ENCODE peak calls at places on chromosomes 11 and 22, in seven cellular contexts. S is CD8-positive, alpha-beta T cell; R is dorsolateral prefrontal cortex; G is AG09309; D is GM23338; T is activated CD8-positive, alpha-beta T cell treated with anti-CD3 and anti-CD28 coated beads for 36 hours; M is endothelial cell. Q is an unnamed sample.

GRCh38 chr11:96156379-96156722 is 186.6 kb downstream of the MAML2 start:
- DNase-seq in S (no peak), R (no peak), G (no peak), D (no peak), T (no peak), M (no peak), Q (no peak)

GRCh38 chr11:45698777-45699497 is 33.5 kb upstream of the CHST1 start:
- DNase-seq in S (no peak), R (no peak), G (no peak), D (no peak), T (no peak), M (no peak), Q (no peak)

GRCh38 chr22:30864441-30865420 is 103.8 kb downstream of the MORC2 start:
- DNase-seq in S (no peak), R (no peak), G (no peak), D (no peak), T (no peak), M (no peak), Q (no peak)

GRCh38 chr11:118659956-118660645 is 19.3 kb downstream of the TREH start:
- DNase-seq in S (no peak), R (no peak), G (no peak), D (peak; percentile 21), T (no peak), M (no peak), Q (no peak)

GRCh38 chr11:127362754-127363153 is 362.2 kb upstream of the KIRREL3 start:
- DNase-seq in S (no peak), R (no peak), G (no peak), D (no peak), T (no peak), M (no peak), Q (no peak)

GRCh38 chr11:71436861-71437260 is 11.3 kb downstream of the DHCR7 start:
- DNase-seq in S (no peak), R (no peak), G (no peak), D (no peak), T (no peak), M (no peak), Q (no peak)

GRCh38 chr22:25139062-25139461 is 60.6 kb upstream of the CRYBB3 start:
- DNase-seq in S (no peak), R (no peak), G (no peak), D (no peak), T (no peak), M (no peak), Q (no peak)

GRCh38 chr11:19746081-19746480 is 33.4 kb downstream of the NAV2 start:
- DNase-seq in S (no peak), R (no peak), G (no peak), D (no peak), T (no peak), M (no peak), Q (no peak)

GRCh38 chr11:61834278-61835004 is 6.3 kb downstream of the FADS2 start:
- DNase-seq in S (peak; percentile 40), R (no peak), G (no peak), D (peak; percentile 80), T (peak; percentile 89), M (peak; percentile 77), Q (peak; percentile 89)

GRCh38 chr11:13465909-13466371 is 2.9 kb upstream of the BTBD10 start:
- DNase-seq in S (no peak), R (no peak), G (no peak), D (peak; percentile 38), T (no peak), M (no peak), Q (peak; percentile 35)

GRCh38 chr11:131671764-131672163 is 301.3 kb downstream of the NTM start:
- DNase-seq in S (no peak), R (no peak), G (no peak), D (peak; percentile 79), T (no peak), M (peak; percentile 60), Q (no peak)

GRCh38 chr22:42192547-42192946 is 61.9 kb upstream of the CYP2D6 start:
- DNase-seq in S (no peak), R (no peak), G (no peak), D (no peak), T (no peak), M (no peak), Q (no peak)

GRCh38 chr11:75273989-75274391 is 33.4 kb downstream of the TPBGL start:
- DNase-seq in S (no peak), R (peak; percentile 27), G (no peak), D (no peak), T (no peak), M (no peak), Q (no peak)

GRCh38 chr11:75264971-75265370 is 24.4 kb downstream of the TPBGL start:
- DNase-seq in S (no peak), R (peak; percentile 25), G (no peak), D (no peak), T (no peak), M (no peak), Q (no peak)

GRCh38 chr11:59756845-59757244 is 1.7 kb downstream of the STX3 start:
- DNase-seq in S (no peak), R (no peak), G (no peak), D (peak; percentile 16), T (peak; percentile 28), M (no peak), Q (peak; percentile 46)

GRCh38 chr11:28146123-28146751 is 38.0 kb downstream of the METTL15 start:
- DNase-seq in S (no peak), R (no peak), G (peak; percentile 67), D (no peak), T (no peak), M (no peak), Q (no peak)

GRCh38 chr11:122659676-122660571 is 4.4 kb downstream of the UBASH3B start:
- DNase-seq in S (no peak), R (no peak), G (no peak), D (no peak), T (no peak), M (no peak), Q (no peak)

DNA sequence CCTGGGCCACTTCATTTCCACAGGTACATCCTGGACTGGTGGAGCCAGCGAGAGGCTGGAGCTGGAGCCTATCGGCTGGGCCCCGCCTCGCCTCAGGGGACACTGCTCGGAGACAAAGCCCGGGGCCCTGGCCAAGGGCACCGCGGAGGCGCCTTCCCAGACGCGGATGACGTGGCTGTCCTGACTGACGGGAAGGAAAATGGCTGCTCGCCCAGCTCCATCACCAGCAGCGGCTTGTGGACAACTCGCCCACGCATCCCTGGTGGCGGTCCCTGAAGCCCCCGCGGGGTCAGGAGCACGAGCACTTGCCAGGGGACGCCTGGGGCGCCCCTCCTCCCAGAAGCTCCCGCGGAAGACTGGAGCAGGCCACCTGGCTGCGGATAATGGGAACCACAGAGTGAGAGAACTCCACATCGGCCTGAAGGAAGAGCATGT is 49.6 kb downstream of the CECR2 start:
- DNase-seq in S (no peak), R (no peak), G (no peak), D (peak; percentile 72), T (no peak), M (no peak), Q (no peak)
- TF ChIP-seq CTCF in S (no peak), R (no peak), G (no peak), D (peak; percentile 35), T (no peak), M (no peak), Q (no peak)

GRCh38 chr22:38413085-38414008 is 41.7 kb downstream of the KCNJ4 start:
- DNase-seq in S (no peak), R (peak; percentile 44), G (no peak), D (no peak), T (no peak), M (no peak), Q (no peak)
- TF ChIP-seq CTCF in S (no peak), R (no peak), G (no peak), D (no peak), T (no peak), M (no peak), Q (no peak)

DNA sequence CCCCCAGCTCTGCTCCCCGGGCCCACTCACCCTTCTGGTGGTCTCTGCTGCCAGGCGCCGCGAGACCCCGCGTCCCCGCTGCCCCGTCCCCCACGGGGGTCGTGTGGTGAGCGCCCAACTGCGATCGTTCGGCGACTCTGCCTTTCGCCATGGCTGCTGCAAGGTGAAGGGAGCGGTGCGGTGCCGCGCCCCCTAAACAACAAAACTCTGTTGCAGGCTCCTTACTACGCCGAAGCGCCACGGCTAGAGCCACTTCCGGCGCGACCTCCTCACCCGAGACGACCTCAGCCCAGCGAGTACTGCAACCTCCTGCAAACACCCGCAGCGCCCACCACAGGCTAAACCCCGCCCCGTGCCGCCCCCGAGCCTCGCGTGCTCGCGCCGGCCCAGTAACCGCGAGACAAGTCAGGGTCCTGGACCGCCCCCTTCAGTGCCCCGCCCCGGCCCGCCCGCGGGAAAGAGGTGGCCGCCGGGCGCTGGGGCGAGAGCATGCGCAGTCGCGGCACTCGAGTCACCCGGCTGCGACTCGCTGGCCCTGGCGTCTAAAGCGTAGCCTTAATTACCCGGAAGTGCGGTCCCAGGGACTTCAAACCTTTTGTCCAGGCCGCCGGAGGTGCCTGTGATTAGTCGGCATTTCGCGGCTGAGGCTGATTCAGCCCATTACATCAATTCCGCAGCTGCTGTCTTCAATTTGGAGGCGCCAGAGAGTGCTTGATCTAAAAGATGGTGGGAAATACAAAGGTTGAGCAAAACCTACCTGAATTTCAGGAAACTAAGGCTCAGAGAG is at the start of gene TMEM41B:
- DNase-seq in S (peak; percentile 100), R (peak; percentile 95), G (peak; percentile 96), D (peak; percentile 100), T (peak; percentile 99), M (peak; percentile 100), Q (peak; percentile 100)
- TF ChIP-seq CTCF in S (no peak), R (peak; percentile 39), G (no peak), D (peak; percentile 2), T (no peak), M (peak; percentile 16), Q (no peak)

GRCh38 chr11:942853-943252 is 17.2 kb downstream of the AP2A2 start:
- DNase-seq in S (no peak), R (no peak), G (no peak), D (no peak), T (no peak), M (no peak), Q (no peak)

GRCh38 chr11:945986-946385 is 20.3 kb downstream of the AP2A2 start:
- DNase-seq in S (no peak), R (no peak), G (no peak), D (peak; percentile 91), T (no peak), M (no peak), Q (no peak)

GRCh38 chr11:940496-941135 is 14.9 kb downstream of the AP2A2 start:
- DNase-seq in S (no peak), R (no peak), G (no peak), D (no peak), T (no peak), M (peak; percentile 28), Q (no peak)

GRCh38 chr11:947744-948143 is 22.1 kb downstream of the AP2A2 start:
- DNase-seq in S (no peak), R (no peak), G (no peak), D (no peak), T (no peak), M (no peak), Q (no peak)

DNA sequence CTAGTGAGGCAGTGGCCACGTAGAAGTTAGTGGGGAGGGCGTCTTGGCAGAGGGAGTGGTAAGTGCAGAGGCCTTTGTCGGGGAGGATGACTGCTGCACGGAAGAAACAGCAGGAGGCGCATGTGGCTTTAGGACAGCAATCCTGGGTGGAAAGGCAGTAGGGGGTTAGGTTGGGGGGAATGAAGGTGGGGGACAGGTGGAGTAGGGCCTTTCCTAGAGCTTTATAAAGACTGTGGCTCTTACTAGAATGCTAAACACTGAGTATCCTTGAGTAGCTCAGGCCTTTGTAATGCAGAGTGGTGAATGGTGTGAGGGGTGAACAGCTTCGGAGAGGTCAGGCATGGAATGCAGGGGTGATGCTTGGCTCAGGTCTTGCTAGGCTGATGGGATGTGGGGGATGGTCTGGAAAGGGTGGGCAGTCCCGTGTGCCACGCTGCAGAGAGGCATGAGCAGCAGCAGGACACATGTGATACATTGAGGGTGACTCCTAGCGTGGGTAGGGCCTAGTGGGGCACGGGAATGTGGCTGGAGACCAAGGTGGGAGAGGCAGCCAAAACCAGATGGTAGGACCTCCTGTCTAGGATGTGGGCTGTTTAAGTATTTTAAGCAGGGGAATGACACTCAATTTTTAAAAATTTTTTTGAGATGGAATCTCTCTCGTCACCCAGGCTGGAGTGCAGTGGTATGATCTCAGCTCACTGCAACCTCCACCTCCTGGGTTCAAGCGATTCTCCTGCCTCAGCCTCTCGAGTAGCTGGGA is 19.2 kb downstream of the AP2A2 start:
- DNase-seq in S (no peak), R (no peak), G (no peak), D (peak; percentile 97), T (no peak), M (no peak), Q (no peak)
- TF ChIP-seq CTCF in S (no peak), R (no peak), G (no peak), D (peak; percentile 78), T (no peak), M (no peak), Q (no peak)

Q was measured in GM10248.